ENCODE peak calls at places on chromosomes 3 and 15, in eight cellular contexts. M is NB4, O is endothelial cell of umbilical vein, W is H1, I is adrenal gland, S is Peyer's patch, L is lower leg skin, H is A549. K is an unnamed sample.

GRCh38 chr3:14555835-14556234 is 15.7 kb upstream of the GRIP2 start:
- DNase-seq in I (no peak), M (no peak), W (peak), S (peak), H (no peak), L (no peak), O (no peak), K (no peak)

GRCh38 chr3:135197246-135197645 is 402.2 kb downstream of the EPHB1 start:
- DNase-seq in S (no peak), L (no peak), H (no peak), I (no peak), M (no peak), W (no peak), O (no peak), K (no peak)

GRCh38 chr3:194632211-194632982 is 822 bp downstream of the TMEM44 start:
- DNase-seq in W (no peak), O (peak), S (peak), I (peak), M (no peak), L (no peak), H (no peak), K (no peak)

GRCh38 chr3:167829057-167829456 is 93.5 kb downstream of the SERPINI1 start:
- DNase-seq in S (no peak), H (no peak), W (no peak), M (no peak), O (no peak), L (no peak), I (no peak), K (no peak)

GRCh38 chr3:55893045-55893664 is 406.0 kb upstream of the WNT5A start:
- DNase-seq in O (peak), L (no peak), M (no peak), H (no peak), W (no peak), I (no peak), S (no peak), K (no peak)

GRCh38 chr3:147267431-147267830 is 138.9 kb downstream of the ZIC4 start:
- DNase-seq in L (no peak), O (no peak), I (no peak), M (no peak), H (no peak), W (no peak), S (no peak), K (no peak)

GRCh38 chr15:68022061-68022460 is 32.1 kb upstream of the PIAS1 start:
- DNase-seq in O (no peak), S (peak), M (no peak), W (no peak), I (peak), H (no peak), L (peak), K (no peak)

GRCh38 chr3:23900744-23901143 is 16.0 kb downstream of the NKIRAS1 start:
- DNase-seq in S (no peak), O (no peak), I (no peak), M (no peak), H (peak), W (no peak), L (no peak), K (no peak)

GRCh38 chr15:23869391-23869790 is 182.3 kb upstream of the NDN start:
- DNase-seq in I (peak), O (no peak), W (peak), H (no peak), S (no peak), L (no peak), M (no peak), K (no peak)

GRCh38 chr3:46061887-46062286 is 34.6 kb upstream of the XCR1 start:
- DNase-seq in H (no peak), S (no peak), M (no peak), W (no peak), L (no peak), I (no peak), O (no peak), K (no peak)
- TF ChIP-seq POLR2A in H (no peak), S (no peak), M (no peak), W (no peak), L (no peak), I (no peak), O (no peak), K (no peak)

DNA sequence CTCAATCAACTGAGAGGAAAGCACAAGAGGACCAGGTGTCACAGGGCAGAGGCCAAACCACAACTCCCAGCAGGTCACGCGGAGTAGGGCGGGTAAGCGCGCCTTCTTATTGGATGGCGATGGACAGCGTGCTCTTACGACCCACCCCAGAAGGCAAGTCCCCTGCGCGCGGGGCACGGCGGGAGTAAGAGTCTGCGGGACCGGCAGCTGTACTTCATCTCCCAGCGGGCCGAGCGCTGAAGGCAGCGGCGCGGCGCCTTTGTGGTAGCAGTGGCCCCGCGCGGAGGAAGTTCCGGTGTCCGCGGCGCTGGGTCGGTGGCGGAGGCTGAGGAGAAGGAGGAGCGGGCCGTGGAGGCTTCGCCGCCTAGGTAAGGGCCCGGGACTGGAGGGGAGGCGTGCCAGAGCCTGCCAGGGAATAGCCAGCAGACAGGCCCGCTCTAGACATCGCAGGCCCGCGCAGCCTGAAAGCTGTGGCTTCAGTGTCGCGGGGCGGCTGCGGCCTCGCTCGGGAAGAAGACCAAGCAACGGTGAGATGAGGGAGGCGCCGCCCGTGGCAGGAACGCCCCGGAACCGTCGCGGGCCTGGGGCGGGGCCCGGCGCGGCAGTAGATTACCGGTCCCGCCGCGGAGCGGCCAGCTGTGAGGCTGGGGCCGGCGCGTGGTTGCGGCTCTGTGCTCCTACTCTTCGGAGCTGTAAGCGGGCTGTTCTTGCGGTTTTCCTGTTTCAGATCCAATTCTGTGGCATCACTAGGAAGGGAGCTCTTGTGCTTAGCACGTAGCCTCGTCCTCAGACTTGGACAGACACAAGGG is at the start of gene RBM6:
- DNase-seq in H (peak), M (peak), W (peak), I (peak), O (peak), L (peak), S (peak), K (peak)
- TF ChIP-seq POLR2A in H (peak), M (peak), W (peak), I (peak), O (peak), L (no peak), S (peak), K (peak)

GRCh38 chr3:120602682-120603081 is 6.5 kb downstream of the NDUFB4 start:
- DNase-seq in H (no peak), L (no peak), S (no peak), I (no peak), O (no peak), W (no peak), M (no peak), K (no peak)
- TF ChIP-seq POLR2A in H (no peak), L (no peak), S (no peak), I (no peak), O (no peak), W (peak), M (no peak), K (peak)

DNA sequence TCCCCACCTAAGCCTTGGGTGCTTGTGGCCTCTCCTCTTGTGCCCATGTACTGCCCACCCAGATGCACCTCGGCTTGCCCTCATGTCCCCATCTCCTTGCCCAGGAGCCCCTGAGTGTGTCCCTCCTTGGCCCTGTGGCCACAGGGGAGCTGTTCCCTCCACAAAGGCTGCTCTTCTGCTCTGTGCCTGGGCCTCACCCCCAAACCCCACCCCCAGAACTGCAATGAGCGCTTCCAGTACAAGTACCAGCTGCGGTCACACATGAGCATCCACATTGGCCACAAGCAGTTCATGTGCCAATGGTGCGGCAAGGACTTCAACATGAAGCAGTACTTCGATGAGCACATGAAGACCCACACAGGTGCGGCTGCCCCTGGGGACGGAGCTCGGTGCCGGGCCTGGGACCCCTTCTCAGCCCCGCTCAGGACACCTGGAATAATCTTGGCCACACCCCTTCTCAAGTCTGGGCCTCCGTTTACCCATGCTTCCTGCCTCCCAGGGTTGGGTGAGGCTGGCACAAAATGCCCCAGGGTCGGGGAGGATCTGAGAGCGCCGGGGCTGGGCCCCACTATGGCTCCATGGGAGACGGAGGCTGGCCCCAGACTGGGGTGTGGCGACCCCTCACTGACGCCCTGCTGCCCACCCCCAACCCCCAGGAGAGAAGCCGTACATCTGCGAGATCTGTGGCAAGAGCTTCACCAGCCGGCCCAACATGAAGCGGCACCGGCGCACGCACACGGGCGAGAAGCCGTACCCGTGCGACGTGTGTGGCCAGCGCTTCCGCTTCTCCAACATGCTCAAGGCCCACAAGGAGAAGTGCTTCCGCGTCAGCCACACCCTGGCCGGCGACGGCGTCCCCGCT is 10.3 kb downstream of the ZBTB47 start:
- DNase-seq in L (no peak), S (peak), M (no peak), H (no peak), I (no peak), W (no peak), O (no peak), K (peak)
- TF ChIP-seq POLR2A in L (no peak), S (no peak), M (no peak), H (no peak), I (no peak), W (no peak), O (no peak), K (no peak)

GRCh38 chr15:88467073-88467934 is at the start of the genes MRPL46 and MRPS11:
- DNase-seq in S (peak), H (peak), M (peak), I (peak), O (peak), L (peak), W (peak), K (peak)
- TF ChIP-seq POLR2A in S (peak), H (peak), M (peak), I (peak), O (peak), L (no peak), W (peak), K (peak)

DNA sequence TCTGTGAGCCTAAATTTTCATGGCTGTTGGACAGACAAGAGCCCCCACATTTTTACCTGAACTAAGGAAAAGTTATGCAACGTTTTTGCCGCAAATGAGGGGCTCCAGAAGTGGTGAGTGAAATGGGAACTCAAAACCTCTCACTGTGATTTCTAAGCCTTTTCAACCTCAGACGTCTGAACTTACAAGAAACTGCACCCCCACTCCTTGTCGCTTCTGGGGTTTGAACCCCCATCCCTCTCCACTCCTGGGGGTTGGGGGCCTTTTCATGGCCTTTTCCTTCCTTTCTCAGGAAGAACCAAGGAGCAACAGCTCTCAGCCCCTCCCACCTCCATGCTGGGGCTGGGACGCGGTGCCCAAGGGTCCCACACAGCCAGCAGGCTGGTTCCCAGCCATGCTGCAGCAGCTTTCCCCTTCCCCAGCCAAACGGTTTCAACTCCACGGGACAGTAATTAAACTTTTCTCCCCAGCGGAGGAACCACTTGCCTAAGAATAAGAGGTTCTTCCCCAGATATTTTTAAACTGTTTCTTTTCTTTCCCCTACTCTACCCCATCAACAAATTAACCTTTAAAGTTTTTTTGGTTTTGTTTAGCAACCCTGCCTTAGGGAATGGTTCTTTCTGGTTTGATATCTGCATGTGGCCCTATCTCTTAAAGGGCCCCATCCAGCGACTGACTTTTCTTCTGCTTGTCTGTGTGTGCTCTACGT is 387.6 kb upstream of the CBLB start:
- DNase-seq in M (no peak), I (no peak), O (no peak), W (no peak), S (no peak), H (no peak), L (no peak), K (no peak)
- TF ChIP-seq POLR2A in M (no peak), I (no peak), O (no peak), W (no peak), S (no peak), H (no peak), L (no peak), K (peak)

GRCh38 chr3:12809001-12809400 is 12.5 kb downstream of the CAND2 start:
- DNase-seq in H (no peak), W (no peak), S (no peak), O (no peak), L (no peak), M (no peak), I (no peak), K (no peak)
- TF ChIP-seq POLR2A in H (no peak), W (no peak), S (no peak), O (no peak), L (no peak), M (no peak), I (no peak), K (no peak)

GRCh38 chr3:129118745-129119144 is 2.9 kb downstream of the RAB43 start:
- DNase-seq in M (no peak), L (no peak), I (no peak), S (no peak), O (peak), W (no peak), H (no peak), K (no peak)

GRCh38 chr3:129121792-129122696 is at the start of gene RAB43:
- DNase-seq in M (peak), O (peak), W (peak), I (peak), S (peak), L (peak), H (peak), K (peak)

GRCh38 chr3:129121016-129121791 is 400 bp downstream of the RAB43 start:
- DNase-seq in M (peak), I (no peak), S (peak), O (peak), L (no peak), H (no peak), W (no peak), K (no peak)

GRCh38 chr3:129119365-129120100 is 2.1 kb downstream of the RAB43 start:
- DNase-seq in M (peak), S (peak), I (peak), W (no peak), L (no peak), H (no peak), O (peak), K (no peak)

GRCh38 chr3:129120254-129121004 is 1.2 kb downstream of the RAB43 start:
- DNase-seq in L (peak), H (peak), S (peak), W (peak), M (peak), O (peak), I (peak), K (peak)
- TF ChIP-seq POLR2A in L (no peak), H (no peak), S (peak), W (peak), M (peak), O (peak), I (peak), K (peak)

DNA sequence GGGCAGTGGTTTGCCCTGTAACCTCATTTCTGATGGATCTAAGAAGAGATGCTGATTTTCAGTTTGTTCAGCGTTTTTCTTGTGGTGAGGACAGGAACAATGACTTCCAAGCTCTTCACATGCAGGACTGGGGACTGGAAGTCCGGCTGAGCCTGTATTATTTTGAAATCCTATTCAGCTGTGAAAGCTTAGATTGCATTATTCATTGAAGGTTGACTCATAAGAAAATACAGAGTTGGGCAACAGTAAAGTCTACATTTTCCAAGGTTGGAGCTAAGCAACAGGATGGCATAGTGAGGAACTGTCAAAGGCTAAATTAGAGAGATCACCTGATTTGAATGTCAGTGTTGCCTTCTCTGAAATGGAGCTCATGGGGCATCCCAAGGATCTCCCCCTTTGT is 231.0 kb upstream of the FEZF2 start:
- DNase-seq in L (no peak), S (no peak), W (no peak), M (no peak), O (peak), I (no peak), H (peak), K (no peak)
- TF ChIP-seq POLR2A in L (no peak), S (no peak), W (no peak), M (no peak), O (no peak), I (no peak), H (no peak), K (no peak)

GRCh38 chr3:13344663-13345062 is 75.5 kb downstream of the NUP210 start:
- DNase-seq in O (no peak), L (no peak), S (no peak), M (no peak), I (no peak), H (no peak), W (no peak), K (no peak)
- TF ChIP-seq POLR2A in O (no peak), L (no peak), S (no peak), M (no peak), I (no peak), H (no peak), W (no peak), K (no peak)